ENCODE peak calls at places on chromosomes 7 and 10, in five cellular contexts. One of them, this sample, is unnamed.

GRCh38 chr10:121306159-121306673 is 292.0 kb downstream of the FGFR2 start:
- DNase-seq in activated naive CD8-positive, alpha-beta T cell treated with anti-CD3 and anti-CD28 coated beads, Interleukin-2, amount 50 U/mL, for 24 hours: no peak
- DNase-seq in activated T-cell treated with anti-CD3 and anti-CD28 coated beads, Interleukin-2, amount 50 U/mL, for 4 hours: no peak
- DNase-seq in Caki2: no peak
- DNase-seq in NCI-H187: no peak
- DNase-seq in this sample: no peak

GRCh38 chr7:84247591-84247990 is 53.0 kb upstream of the SEMA3A start:
- DNase-seq in activated naive CD8-positive, alpha-beta T cell treated with anti-CD3 and anti-CD28 coated beads, Interleukin-2, amount 50 U/mL, for 24 hours: no peak
- DNase-seq in activated T-cell treated with anti-CD3 and anti-CD28 coated beads, Interleukin-2, amount 50 U/mL, for 4 hours: no peak
- DNase-seq in Caki2: peak; percentile 16
- DNase-seq in NCI-H187: no peak
- DNase-seq in this sample: no peak

GRCh38 chr10:129652021-129652420 is 185.0 kb downstream of the MGMT start:
- DNase-seq in activated naive CD8-positive, alpha-beta T cell treated with anti-CD3 and anti-CD28 coated beads, Interleukin-2, amount 50 U/mL, for 24 hours: no peak
- DNase-seq in activated T-cell treated with anti-CD3 and anti-CD28 coated beads, Interleukin-2, amount 50 U/mL, for 4 hours: no peak
- DNase-seq in Caki2: no peak
- DNase-seq in NCI-H187: no peak
- DNase-seq in this sample: no peak

GRCh38 chr10:24513155-24513554 is 210.5 kb downstream of the ARHGAP21 start:
- DNase-seq in activated naive CD8-positive, alpha-beta T cell treated with anti-CD3 and anti-CD28 coated beads, Interleukin-2, amount 50 U/mL, for 24 hours: peak; percentile 6
- DNase-seq in activated T-cell treated with anti-CD3 and anti-CD28 coated beads, Interleukin-2, amount 50 U/mL, for 4 hours: no peak
- DNase-seq in Caki2: peak; percentile 11
- DNase-seq in NCI-H187: no peak
- DNase-seq in this sample: no peak

GRCh38 chr7:44385384-44386138 is 60.2 kb upstream of the CAMK2B start:
- DNase-seq in activated naive CD8-positive, alpha-beta T cell treated with anti-CD3 and anti-CD28 coated beads, Interleukin-2, amount 50 U/mL, for 24 hours: no peak
- DNase-seq in activated T-cell treated with anti-CD3 and anti-CD28 coated beads, Interleukin-2, amount 50 U/mL, for 4 hours: no peak
- DNase-seq in Caki2: peak; percentile 40
- DNase-seq in NCI-H187: no peak
- DNase-seq in this sample: no peak

GRCh38 chr7:29811597-29811996 is 5.3 kb downstream of the WIPF3 start:
- DNase-seq in activated naive CD8-positive, alpha-beta T cell treated with anti-CD3 and anti-CD28 coated beads, Interleukin-2, amount 50 U/mL, for 24 hours: no peak
- DNase-seq in activated T-cell treated with anti-CD3 and anti-CD28 coated beads, Interleukin-2, amount 50 U/mL, for 4 hours: no peak
- DNase-seq in Caki2: no peak
- DNase-seq in NCI-H187: peak; percentile 48
- DNase-seq in this sample: no peak

GRCh38 chr10:110643670-110644597 is at the start of gene RBM20:
- DNase-seq in activated naive CD8-positive, alpha-beta T cell treated with anti-CD3 and anti-CD28 coated beads, Interleukin-2, amount 50 U/mL, for 24 hours: peak; percentile 21
- DNase-seq in activated T-cell treated with anti-CD3 and anti-CD28 coated beads, Interleukin-2, amount 50 U/mL, for 4 hours: no peak
- DNase-seq in Caki2: peak; percentile 80
- DNase-seq in NCI-H187: peak; percentile 24
- DNase-seq in this sample: no peak

GRCh38 chr10:62582098-62582705 is 208.0 kb downstream of the ZNF365 start:
- DNase-seq in activated naive CD8-positive, alpha-beta T cell treated with anti-CD3 and anti-CD28 coated beads, Interleukin-2, amount 50 U/mL, for 24 hours: no peak
- DNase-seq in activated T-cell treated with anti-CD3 and anti-CD28 coated beads, Interleukin-2, amount 50 U/mL, for 4 hours: no peak
- DNase-seq in Caki2: no peak
- DNase-seq in NCI-H187: no peak
- DNase-seq in this sample: no peak

GRCh38 chr10:97805096-97805879 is 33.5 kb upstream of the SFRP5 start:
- DNase-seq in activated naive CD8-positive, alpha-beta T cell treated with anti-CD3 and anti-CD28 coated beads, Interleukin-2, amount 50 U/mL, for 24 hours: no peak
- DNase-seq in activated T-cell treated with anti-CD3 and anti-CD28 coated beads, Interleukin-2, amount 50 U/mL, for 4 hours: no peak
- DNase-seq in Caki2: no peak
- DNase-seq in NCI-H187: no peak
- DNase-seq in this sample: no peak

GRCh38 chr10:50739618-50740350 is at the start of gene ASAH2B:
- DNase-seq in activated naive CD8-positive, alpha-beta T cell treated with anti-CD3 and anti-CD28 coated beads, Interleukin-2, amount 50 U/mL, for 24 hours: peak; percentile 80
- DNase-seq in activated T-cell treated with anti-CD3 and anti-CD28 coated beads, Interleukin-2, amount 50 U/mL, for 4 hours: peak; percentile 62
- DNase-seq in Caki2: peak; percentile 85
- DNase-seq in NCI-H187: no peak
- DNase-seq in this sample: peak; percentile 70

GRCh38 chr7:53900856-53901528 is 641.2 kb upstream of the VSTM2A start:
- DNase-seq in activated naive CD8-positive, alpha-beta T cell treated with anti-CD3 and anti-CD28 coated beads, Interleukin-2, amount 50 U/mL, for 24 hours: no peak
- DNase-seq in activated T-cell treated with anti-CD3 and anti-CD28 coated beads, Interleukin-2, amount 50 U/mL, for 4 hours: no peak
- DNase-seq in Caki2: no peak
- DNase-seq in NCI-H187: no peak
- DNase-seq in this sample: no peak

GRCh38 chr10:119737827-119738226 is 12.0 kb downstream of the INPP5F start:
- DNase-seq in activated naive CD8-positive, alpha-beta T cell treated with anti-CD3 and anti-CD28 coated beads, Interleukin-2, amount 50 U/mL, for 24 hours: no peak
- DNase-seq in activated T-cell treated with anti-CD3 and anti-CD28 coated beads, Interleukin-2, amount 50 U/mL, for 4 hours: no peak
- DNase-seq in Caki2: peak; percentile 67
- DNase-seq in NCI-H187: no peak
- DNase-seq in this sample: peak; percentile 91

GRCh38 chr7:92827464-92827863 is 8.9 kb downstream of the CDK6 start:
- DNase-seq in activated naive CD8-positive, alpha-beta T cell treated with anti-CD3 and anti-CD28 coated beads, Interleukin-2, amount 50 U/mL, for 24 hours: no peak
- DNase-seq in activated T-cell treated with anti-CD3 and anti-CD28 coated beads, Interleukin-2, amount 50 U/mL, for 4 hours: no peak
- DNase-seq in Caki2: peak; percentile 18
- DNase-seq in NCI-H187: no peak
- DNase-seq in this sample: no peak

GRCh38 chr10:70830185-70830584 is 14.4 kb downstream of the SGPL1 start:
- DNase-seq in activated naive CD8-positive, alpha-beta T cell treated with anti-CD3 and anti-CD28 coated beads, Interleukin-2, amount 50 U/mL, for 24 hours: no peak
- DNase-seq in activated T-cell treated with anti-CD3 and anti-CD28 coated beads, Interleukin-2, amount 50 U/mL, for 4 hours: no peak
- DNase-seq in Caki2: no peak
- DNase-seq in NCI-H187: no peak
- DNase-seq in this sample: peak; percentile 99

GRCh38 chr7:101902680-101903504 is 85.5 kb downstream of the CUX1 start:
- DNase-seq in activated naive CD8-positive, alpha-beta T cell treated with anti-CD3 and anti-CD28 coated beads, Interleukin-2, amount 50 U/mL, for 24 hours: no peak
- DNase-seq in activated T-cell treated with anti-CD3 and anti-CD28 coated beads, Interleukin-2, amount 50 U/mL, for 4 hours: no peak
- DNase-seq in Caki2: no peak
- DNase-seq in NCI-H187: no peak
- DNase-seq in this sample: no peak

GRCh38 chr10:7529638-7530037 is 118.8 kb upstream of the SFMBT2 start:
- DNase-seq in activated naive CD8-positive, alpha-beta T cell treated with anti-CD3 and anti-CD28 coated beads, Interleukin-2, amount 50 U/mL, for 24 hours: no peak
- DNase-seq in activated T-cell treated with anti-CD3 and anti-CD28 coated beads, Interleukin-2, amount 50 U/mL, for 4 hours: no peak
- DNase-seq in Caki2: no peak
- DNase-seq in NCI-H187: no peak
- DNase-seq in this sample: no peak

GRCh38 chr7:51817694-51818093 is 501.1 kb upstream of the COBL start:
- DNase-seq in activated naive CD8-positive, alpha-beta T cell treated with anti-CD3 and anti-CD28 coated beads, Interleukin-2, amount 50 U/mL, for 24 hours: no peak
- DNase-seq in activated T-cell treated with anti-CD3 and anti-CD28 coated beads, Interleukin-2, amount 50 U/mL, for 4 hours: no peak
- DNase-seq in Caki2: no peak
- DNase-seq in NCI-H187: no peak
- DNase-seq in this sample: no peak

GRCh38 chr7:158911734-158912133 is 55.4 kb downstream of the DYNC2I1 start:
- DNase-seq in activated naive CD8-positive, alpha-beta T cell treated with anti-CD3 and anti-CD28 coated beads, Interleukin-2, amount 50 U/mL, for 24 hours: no peak
- DNase-seq in activated T-cell treated with anti-CD3 and anti-CD28 coated beads, Interleukin-2, amount 50 U/mL, for 4 hours: no peak
- DNase-seq in Caki2: no peak
- DNase-seq in NCI-H187: no peak
- DNase-seq in this sample: no peak

GRCh38 chr10:6310977-6311376 is 108.2 kb downstream of the PFKFB3 start:
- DNase-seq in activated naive CD8-positive, alpha-beta T cell treated with anti-CD3 and anti-CD28 coated beads, Interleukin-2, amount 50 U/mL, for 24 hours: no peak
- DNase-seq in activated T-cell treated with anti-CD3 and anti-CD28 coated beads, Interleukin-2, amount 50 U/mL, for 4 hours: no peak
- DNase-seq in Caki2: no peak
- DNase-seq in NCI-H187: no peak
- DNase-seq in this sample: no peak

GRCh38 chr10:27391325-27391724 is 112.8 kb upstream of the RAB18 start:
- DNase-seq in activated naive CD8-positive, alpha-beta T cell treated with anti-CD3 and anti-CD28 coated beads, Interleukin-2, amount 50 U/mL, for 24 hours: no peak
- DNase-seq in activated T-cell treated with anti-CD3 and anti-CD28 coated beads, Interleukin-2, amount 50 U/mL, for 4 hours: no peak
- DNase-seq in Caki2: no peak
- DNase-seq in NCI-H187: no peak
- DNase-seq in this sample: no peak

GRCh38 chr10:103630156-103630555 is 136.7 kb downstream of the NEURL1 start:
- DNase-seq in activated naive CD8-positive, alpha-beta T cell treated with anti-CD3 and anti-CD28 coated beads, Interleukin-2, amount 50 U/mL, for 24 hours: no peak
- DNase-seq in activated T-cell treated with anti-CD3 and anti-CD28 coated beads, Interleukin-2, amount 50 U/mL, for 4 hours: no peak
- DNase-seq in Caki2: no peak
- DNase-seq in NCI-H187: no peak
- DNase-seq in this sample: no peak

GRCh38 chr10:131805696-131806095 is 95.1 kb upstream of the PPP2R2D start:
- DNase-seq in activated naive CD8-positive, alpha-beta T cell treated with anti-CD3 and anti-CD28 coated beads, Interleukin-2, amount 50 U/mL, for 24 hours: no peak
- DNase-seq in activated T-cell treated with anti-CD3 and anti-CD28 coated beads, Interleukin-2, amount 50 U/mL, for 4 hours: no peak
- DNase-seq in Caki2: no peak
- DNase-seq in NCI-H187: no peak
- DNase-seq in this sample: no peak

GRCh38 chr10:113293167-113293566 is 259.7 kb upstream of the HABP2 start:
- DNase-seq in activated naive CD8-positive, alpha-beta T cell treated with anti-CD3 and anti-CD28 coated beads, Interleukin-2, amount 50 U/mL, for 24 hours: no peak
- DNase-seq in activated T-cell treated with anti-CD3 and anti-CD28 coated beads, Interleukin-2, amount 50 U/mL, for 4 hours: no peak
- DNase-seq in Caki2: no peak
- DNase-seq in NCI-H187: no peak
- DNase-seq in this sample: no peak

GRCh38 chr7:137961200-137962177 is 40.4 kb downstream of the CREB3L2 start:
- DNase-seq in activated naive CD8-positive, alpha-beta T cell treated with anti-CD3 and anti-CD28 coated beads, Interleukin-2, amount 50 U/mL, for 24 hours: peak; percentile 7
- DNase-seq in activated T-cell treated with anti-CD3 and anti-CD28 coated beads, Interleukin-2, amount 50 U/mL, for 4 hours: no peak
- DNase-seq in Caki2: no peak
- DNase-seq in NCI-H187: no peak
- DNase-seq in this sample: no peak

GRCh38 chr10:43236176-43236850 is 30.6 kb downstream of the RASGEF1A start:
- DNase-seq in activated naive CD8-positive, alpha-beta T cell treated with anti-CD3 and anti-CD28 coated beads, Interleukin-2, amount 50 U/mL, for 24 hours: no peak
- DNase-seq in activated T-cell treated with anti-CD3 and anti-CD28 coated beads, Interleukin-2, amount 50 U/mL, for 4 hours: peak; percentile 1
- DNase-seq in Caki2: no peak
- DNase-seq in NCI-H187: no peak
- DNase-seq in this sample: no peak

GRCh38 chr10:30002438-30003266 is 56.7 kb downstream of the JCAD start:
- DNase-seq in activated naive CD8-positive, alpha-beta T cell treated with anti-CD3 and anti-CD28 coated beads, Interleukin-2, amount 50 U/mL, for 24 hours: peak; percentile 70
- DNase-seq in activated T-cell treated with anti-CD3 and anti-CD28 coated beads, Interleukin-2, amount 50 U/mL, for 4 hours: peak; percentile 44
- DNase-seq in Caki2: peak; percentile 86
- DNase-seq in NCI-H187: no peak
- DNase-seq in this sample: peak; percentile 81